ENCODE peak calls at places on chromosomes 7 and 10, in four cellular contexts. Y is H1, O is GM12878, U is HepG2. X is an unnamed sample.

GRCh38 chr10:114246679-114247305 is 7.7 kb downstream of the VWA2 start:
- DNase-seq in Y (no peak), O (no peak), U (no peak), X (no peak)

GRCh38 chr10:110664483-110665420 is 20.6 kb downstream of the RBM20 start:
- DNase-seq in Y (no peak), O (no peak), U (peak; percentile 20), X (no peak)

GRCh38 chr10:117353700-117354099 is 21.5 kb downstream of the PDZD8 start:
- DNase-seq in Y (no peak), O (no peak), U (no peak), X (no peak)

GRCh38 chr10:69048103-69048502 is 39.8 kb upstream of the SRGN start:
- DNase-seq in Y (no peak), O (no peak), U (no peak), X (no peak)

GRCh38 chr10:130242483-130242882 is 106.3 kb downstream of the GLRX3 start:
- DNase-seq in Y (no peak), O (no peak), U (no peak), X (peak; percentile 5)

GRCh38 chr10:19656420-19657042 is 159.7 kb upstream of the PLXDC2 start:
- DNase-seq in Y (no peak), O (no peak), U (peak; percentile 10), X (no peak)

GRCh38 chr7:42877852-42878251 is 34.0 kb downstream of the C7orf25 start:
- DNase-seq in Y (no peak), O (no peak), U (no peak), X (no peak)

GRCh38 chr10:78919111-78919966 is 149.4 kb upstream of the ZMIZ1 start:
- DNase-seq in Y (no peak), O (no peak), U (no peak), X (no peak)

GRCh38 chr7:121504478-121504877 is 108.4 kb upstream of the FAM3C start:
- DNase-seq in Y (no peak), O (no peak), U (no peak), X (peak; percentile 36)

GRCh38 chr7:98285132-98286092 is 3.9 kb downstream of the BRI3 start:
- DNase-seq in Y (no peak), O (no peak), U (no peak), X (no peak)

GRCh38 chr10:3786295-3786981 is 1.4 kb upstream of the KLF6 start:
- DNase-seq in Y (peak; percentile 68), O (no peak), U (peak; percentile 85), X (no peak)

GRCh38 chr7:94301024-94301588 is 93.6 kb upstream of the COL1A2 start:
- DNase-seq in Y (peak; percentile 57), O (no peak), U (peak; percentile 79), X (peak; percentile 83)

GRCh38 chr10:14584643-14585042 is 190.1 kb downstream of the FAM107B start:
- DNase-seq in Y (no peak), O (no peak), U (no peak), X (no peak)

GRCh38 chr10:114754445-114755320 is 66.9 kb upstream of the FHIP2A start:
- DNase-seq in Y (no peak), O (no peak), U (no peak), X (no peak)

GRCh38 chr10:102066421-102067068 is 1.4 kb downstream of the HPS6 start:
- DNase-seq in Y (no peak), O (no peak), U (no peak), X (no peak)

GRCh38 chr7:44062180-44062902 is 3.0 kb downstream of the PGAM2 start:
- DNase-seq in Y (no peak), O (no peak), U (no peak), X (no peak)

GRCh38 chr10:89550509-89550908 is 15.1 kb upstream of the SLC16A12 start:
- DNase-seq in Y (no peak), O (no peak), U (no peak), X (no peak)

GRCh38 chr10:100518761-100519241 is 860 bp downstream of the SEC31B start:
- DNase-seq in Y (peak; percentile 79), O (no peak), U (peak; percentile 65), X (no peak)

GRCh38 chr7:37273891-37274290 is 174.8 kb downstream of the ELMO1 start:
- DNase-seq in Y (no peak), O (no peak), U (no peak), X (no peak)

GRCh38 chr10:5603091-5603847 is 63.1 kb downstream of the ASB13 start:
- DNase-seq in Y (no peak), O (no peak), U (no peak), X (no peak)

GRCh38 chr7:106681815-106682495 is 21.0 kb upstream of the CCDC71L start:
- DNase-seq in Y (no peak), O (no peak), U (no peak), X (no peak)

GRCh38 chr7:14834888-14835287 is 67.7 kb downstream of the DGKB start:
- DNase-seq in Y (no peak), O (no peak), U (no peak), X (no peak)

GRCh38 chr10:6145414-6145978 is 56.7 kb downstream of the RBM17 start:
- DNase-seq in Y (peak; percentile 60), O (no peak), U (no peak), X (no peak)

GRCh38 chr7:128203710-128204214 is 37.3 kb upstream of the LEP start:
- DNase-seq in Y (no peak), O (no peak), U (no peak), X (no peak)

GRCh38 chr10:108039821-108040584 is 875.5 kb upstream of the SORCS1 start:
- DNase-seq in Y (no peak), O (no peak), U (no peak), X (no peak)

GRCh38 chr7:128304212-128304611 is 39.5 kb downstream of the RBM28 start:
- DNase-seq in Y (no peak), O (no peak), U (no peak), X (no peak)

GRCh38 chr10:110840225-110840922 is 31.4 kb upstream of the PDCD4 start:
- DNase-seq in Y (no peak), O (no peak), U (peak; percentile 76), X (no peak)

GRCh38 chr7:15828881-15829280 is 142.4 kb upstream of the MEOX2 start:
- DNase-seq in Y (no peak), O (no peak), U (no peak), X (no peak)

GRCh38 chr10:45602836-45603235 is 69.7 kb downstream of the ZFAND4 start:
- DNase-seq in Y (no peak), O (no peak), U (no peak), X (no peak)

GRCh38 chr10:124321433-124322072 is 97.2 kb downstream of the OAT start:
- DNase-seq in Y (no peak), O (no peak), U (no peak), X (no peak)

GRCh38 chr10:124323806-124324205 is 94.9 kb downstream of the OAT start:
- DNase-seq in Y (no peak), O (no peak), U (no peak), X (no peak)

GRCh38 chr10:124324451-124324850 is 94.3 kb downstream of the OAT start:
- DNase-seq in Y (no peak), O (no peak), U (no peak), X (no peak)

GRCh38 chr10:124322191-124322980 is 96.3 kb downstream of the OAT start:
- DNase-seq in Y (no peak), O (no peak), U (no peak), X (no peak)

DNA sequence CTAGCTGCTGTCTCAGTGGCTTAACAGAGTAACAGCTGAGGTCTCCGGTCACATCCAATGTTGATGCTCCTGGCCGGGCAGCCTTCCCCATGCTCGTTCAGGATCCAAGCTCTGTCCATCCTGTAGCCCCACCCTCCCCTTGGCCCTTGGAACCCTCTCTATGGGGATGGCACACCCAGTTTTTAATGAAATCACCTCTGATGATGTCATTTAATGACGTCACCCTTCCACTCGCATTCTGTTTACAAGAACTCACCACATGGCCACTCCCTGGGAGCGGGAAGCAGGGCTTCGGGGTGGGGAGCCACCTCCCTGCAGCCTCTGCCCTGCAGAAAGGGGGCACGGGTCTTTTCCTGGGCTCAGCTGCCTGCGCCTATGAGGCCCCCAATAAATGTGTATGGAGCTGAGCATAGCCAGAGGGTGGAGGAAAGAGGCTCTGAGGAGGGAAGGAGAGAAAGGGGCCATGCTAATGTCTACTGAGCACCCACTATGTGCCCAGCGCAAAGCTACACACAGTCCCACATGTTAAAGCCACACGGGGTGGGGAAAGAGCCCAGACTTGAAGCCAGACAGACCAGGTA is 95.5 kb downstream of the OAT start:
- DNase-seq in Y (no peak), O (no peak), U (no peak), X (no peak)
- TF ChIP-seq SUZ12 in Y (no peak), O (no peak), U (no peak), X (no peak)

DNA sequence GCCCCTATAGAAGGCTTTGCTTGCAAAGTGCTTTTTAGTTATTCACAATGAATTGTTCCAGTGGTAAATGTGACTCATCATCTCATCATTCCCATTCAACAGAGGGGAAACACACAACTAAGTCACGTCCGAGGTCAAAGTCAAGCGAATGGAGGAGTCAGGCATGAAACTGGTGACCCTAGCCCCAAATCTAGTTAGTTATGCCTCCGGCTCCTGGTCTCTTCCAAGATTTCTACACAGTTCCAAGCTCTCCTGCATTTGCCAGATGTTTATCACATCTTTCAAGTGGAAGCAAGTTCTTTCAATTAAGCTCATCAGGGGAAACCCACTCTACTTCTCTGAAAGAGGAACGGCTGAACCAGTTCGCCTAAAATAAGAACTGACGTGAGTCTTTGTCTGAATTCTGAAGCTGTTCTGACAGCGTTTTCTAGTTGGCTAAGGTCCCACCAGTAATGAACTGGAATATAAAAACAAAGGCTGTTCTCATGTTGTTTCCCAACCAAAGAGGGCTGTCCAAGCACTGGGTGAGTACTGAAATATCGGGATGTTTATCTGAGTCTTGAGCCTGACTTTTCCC is 140.9 kb upstream of the NRBF2 start:
- DNase-seq in Y (no peak), O (peak; percentile 40), U (no peak), X (no peak)
- TF ChIP-seq ZNF274 in Y (no peak), O (no peak), U (no peak), X (no peak)

GRCh38 chr10:70197235-70197952 is 27.1 kb upstream of the SAR1A start:
- DNase-seq in Y (no peak), O (no peak), U (no peak), X (no peak)
- H3K9ac ChIP-seq in Y (no peak overlapping the region), O (no peak overlapping the region), U (no peak overlapping the region), X (no peak overlapping the region)

GRCh38 chr7:2613926-2614613 is 17.7 kb upstream of the TTYH3 start:
- DNase-seq in Y (no peak), O (no peak), U (no peak), X (no peak)

GRCh38 chr7:2611401-2611800 is 20.4 kb upstream of the TTYH3 start:
- DNase-seq in Y (no peak), O (no peak), U (no peak), X (no peak)

GRCh38 chr7:2611921-2612320 is 19.9 kb upstream of the TTYH3 start:
- DNase-seq in Y (no peak), O (no peak), U (no peak), X (no peak)

GRCh38 chr7:2613113-2613925 is 18.5 kb upstream of the TTYH3 start:
- DNase-seq in Y (no peak), O (no peak), U (no peak), X (no peak)

DNA sequence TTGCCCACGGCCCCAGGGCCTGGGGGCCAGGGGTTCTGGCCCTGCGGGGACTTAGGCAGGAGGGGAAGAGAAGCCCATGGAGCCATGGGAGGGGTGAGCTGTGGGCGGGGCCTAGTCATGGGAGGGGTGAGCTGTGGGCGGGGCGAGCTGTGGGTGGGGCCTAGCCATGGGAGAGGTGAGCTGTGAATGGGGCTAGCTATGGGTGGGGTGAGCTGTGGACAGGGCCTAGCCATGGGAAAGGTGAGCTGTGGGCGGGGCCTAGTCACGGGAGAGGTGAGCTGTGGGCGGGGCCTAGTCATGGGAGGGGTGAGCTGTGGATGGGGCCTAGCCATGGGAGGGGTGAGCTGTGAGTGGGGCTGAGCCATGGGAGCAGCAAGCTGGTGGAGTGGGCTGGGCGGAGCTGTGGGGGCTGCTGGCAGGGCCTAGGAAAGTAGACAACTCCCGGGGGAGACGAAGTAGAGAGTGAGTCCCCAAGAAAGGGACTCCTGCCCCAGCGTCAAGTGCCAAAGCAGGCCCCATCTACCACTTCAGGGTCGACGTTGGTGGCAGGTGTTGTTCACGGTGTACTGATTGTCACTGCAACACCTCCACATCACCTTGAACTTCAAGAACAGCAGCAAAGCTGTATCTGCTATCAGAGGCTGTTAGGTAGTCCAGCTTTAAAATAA is 19.2 kb upstream of the TTYH3 start:
- DNase-seq in Y (peak; percentile 89), O (no peak), U (no peak), X (no peak)
- TF ChIP-seq SUZ12 in Y (no peak), O (no peak), U (no peak), X (no peak)

X was measured in NT2/D1.